ENCODE peak calls at places on chromosome 6, in seven cellular contexts. N is IMR-90, I is neuronal stem cell, W is mesendoderm, Y is H1, F is trophoblast cell, H is mesenchymal stem cell. Z is an unnamed sample.
A peak's percentile ranks its signal among the peaks of the same experiment; 100 is the strongest.

GRCh38 chr6:151161363-151161762 is 78.4 kb upstream of the AKAP12 start:
- DNase-seq in N (no peak), I (no peak), W (no peak), Y (no peak), F (peak; percentile 49), H (no peak), Z (no peak)

GRCh38 chr6:64777941-64778785 is 928.9 kb downstream of the EYS start:
- DNase-seq in N (peak; percentile 10), I (no peak), W (no peak), Y (no peak), F (peak; percentile 59), H (peak; percentile 12), Z (no peak)

GRCh38 chr6:108677357-108677756 is 116.6 kb downstream of the FOXO3 start:
- DNase-seq in N (peak; percentile 20), I (no peak), W (no peak), Y (no peak), F (no peak), H (no peak), Z (no peak)

GRCh38 chr6:148611213-148611612 is 135.6 kb upstream of the UST start:
- DNase-seq in N (no peak), I (no peak), W (no peak), Y (no peak), F (no peak), H (peak; percentile 76), Z (no peak)

GRCh38 chr6:38248500-38249234 is 391.1 kb downstream of the BTBD9 start:
- DNase-seq in N (peak; percentile 33), I (no peak), W (no peak), Y (no peak), F (no peak), H (no peak), Z (no peak)

GRCh38 chr6:168877821-168878282 is 375.8 kb downstream of the THBS2 start:
- DNase-seq in N (no peak), I (no peak), W (no peak), Y (no peak), F (peak; percentile 76), H (no peak), Z (no peak)

GRCh38 chr6:13554929-13555333 is 19.5 kb upstream of the SIRT5 start:
- DNase-seq in N (peak; percentile 13), I (no peak), W (peak; percentile 89), Y (peak; percentile 71), F (no peak), H (peak; percentile 12), Z (peak; percentile 80)

GRCh38 chr6:168615837-168616236 is 174.9 kb downstream of the SMOC2 start:
- DNase-seq in N (no peak), I (no peak), W (no peak), Y (no peak), F (no peak), H (no peak), Z (no peak)

GRCh38 chr6:98067375-98067774 is 767.0 kb upstream of the POU3F2 start:
- DNase-seq in N (no peak), I (no peak), W (peak; percentile 6), Y (no peak), F (no peak), H (no peak), Z (no peak)

GRCh38 chr6:119333063-119333609 is 16.4 kb downstream of the MAN1A1 start:
- DNase-seq in N (no peak), I (no peak), W (no peak), Y (no peak), F (no peak), H (no peak), Z (no peak)

GRCh38 chr6:9404351-9405146 is 969.2 kb upstream of the SLC35B3 start:
- DNase-seq in N (no peak), I (no peak), W (peak; percentile 17), Y (no peak), F (no peak), H (no peak), Z (no peak)

GRCh38 chr6:68559052-68559451 is 76.0 kb upstream of the ADGRB3 start:
- DNase-seq in N (no peak), I (no peak), W (peak; percentile 69), Y (no peak), F (no peak), H (no peak), Z (no peak)

GRCh38 chr6:142413111-142413510 is 111.3 kb downstream of the ADGRG6 start:
- DNase-seq in N (peak; percentile 55), I (no peak), W (no peak), Y (no peak), F (no peak), H (no peak), Z (no peak)

GRCh38 chr6:14431375-14432330 is 314.1 kb downstream of the CD83 start:
- DNase-seq in N (no peak), I (no peak), W (peak; percentile 45), Y (no peak), F (no peak), H (no peak), Z (no peak)

GRCh38 chr6:144158133-144158532 is 7.8 kb downstream of the STX11 start:
- DNase-seq in N (peak; percentile 88), I (no peak), W (peak; percentile 98), Y (no peak), F (peak; percentile 27), H (peak; percentile 42), Z (no peak)

GRCh38 chr6:110041830-110042229 is 63.7 kb downstream of the GPR6 start:
- DNase-seq in N (no peak), I (no peak), W (no peak), Y (no peak), F (no peak), H (no peak), Z (no peak)

GRCh38 chr6:157223486-157223885 is 99.8 kb downstream of the TMEM242 start:
- DNase-seq in N (no peak), I (no peak), W (no peak), Y (no peak), F (no peak), H (no peak), Z (no peak)

GRCh38 chr6:85353012-85353411 is 96.9 kb upstream of the NT5E start:
- DNase-seq in N (no peak), I (no peak), W (no peak), Y (no peak), F (no peak), H (no peak), Z (no peak)

GRCh38 chr6:169251371-169251802 is 2.3 kb downstream of the THBS2 start:
- DNase-seq in N (no peak), I (no peak), W (no peak), Y (no peak), F (no peak), H (no peak), Z (no peak)

GRCh38 chr6:137923866-137924616 is 57.0 kb downstream of the TNFAIP3 start:
- DNase-seq in N (no peak), I (no peak), W (no peak), Y (no peak), F (peak; percentile 91), H (peak; percentile 17), Z (no peak)

GRCh38 chr6:142819603-142820335 is 125.2 kb downstream of the HIVEP2 start:
- DNase-seq in N (peak; percentile 65), I (no peak), W (peak; percentile 28), Y (no peak), F (no peak), H (peak; percentile 71), Z (no peak)

GRCh38 chr6:93621400-93621799 is 202.0 kb upstream of the EPHA7 start:
- DNase-seq in N (no peak), I (no peak), W (peak; percentile 8), Y (no peak), F (no peak), H (no peak), Z (no peak)

DNA sequence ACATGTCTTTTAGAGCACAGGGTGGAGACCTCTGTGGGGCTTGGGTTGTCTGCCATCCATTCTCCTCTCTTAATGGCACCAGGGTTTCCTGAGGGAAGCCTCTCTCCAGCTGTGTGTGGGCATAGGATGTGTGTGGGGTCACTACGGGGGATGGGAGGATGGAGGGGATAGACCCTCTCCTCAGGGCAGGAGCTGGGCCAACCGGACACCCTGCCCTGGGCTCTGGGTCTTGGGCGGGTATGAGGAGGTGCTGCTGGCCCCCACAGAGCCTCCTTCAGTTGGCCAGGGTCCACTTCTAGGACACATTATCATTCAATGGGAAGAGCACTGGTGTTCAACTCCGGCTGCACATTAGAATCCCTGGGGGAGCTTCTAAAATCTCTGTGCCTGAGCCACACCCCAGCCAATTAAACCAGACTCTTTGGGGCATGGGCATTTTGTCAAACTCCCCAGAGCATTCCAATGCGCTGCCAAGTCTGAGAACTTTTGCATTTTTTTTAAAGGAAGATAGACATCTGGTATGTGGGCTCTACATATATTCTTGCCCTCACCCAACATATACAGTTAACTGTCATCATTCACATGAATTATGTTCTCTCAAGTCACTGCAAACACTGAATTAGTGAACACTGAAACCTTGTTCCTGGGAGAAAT is 38.5 kb downstream of the TRAM2 start:
- DNase-seq in N (no peak), I (no peak), W (no peak), Y (no peak), F (no peak), H (no peak), Z (no peak)
- H3K4me1 ChIP-seq in N (peaks cover 47% of the 10 kb centered on the region), I (peaks cover 3% of the 10 kb centered on the region), W (peaks cover 40% of the 10 kb centered on the region), Y (peaks cover 11% of the 10 kb centered on the region), F (peaks cover 8% of the 10 kb centered on the region), H (peaks cover 37% of the 10 kb centered on the region), Z (peaks cover 19% of the 10 kb centered on the region)

GRCh38 chr6:139316622-139317317 is 25.0 kb upstream of the TXLNB start:
- DNase-seq in N (no peak), I (no peak), W (no peak), Y (no peak), F (no peak), H (no peak), Z (no peak)
- H2BK5ac ChIP-seq in N (no peak overlapping the region), I (no peak overlapping the region), W (no peak overlapping the region), Y (no peak overlapping the region), F (no peak overlapping the region), H (no peak overlapping the region), Z (no peak overlapping the region)

DNA sequence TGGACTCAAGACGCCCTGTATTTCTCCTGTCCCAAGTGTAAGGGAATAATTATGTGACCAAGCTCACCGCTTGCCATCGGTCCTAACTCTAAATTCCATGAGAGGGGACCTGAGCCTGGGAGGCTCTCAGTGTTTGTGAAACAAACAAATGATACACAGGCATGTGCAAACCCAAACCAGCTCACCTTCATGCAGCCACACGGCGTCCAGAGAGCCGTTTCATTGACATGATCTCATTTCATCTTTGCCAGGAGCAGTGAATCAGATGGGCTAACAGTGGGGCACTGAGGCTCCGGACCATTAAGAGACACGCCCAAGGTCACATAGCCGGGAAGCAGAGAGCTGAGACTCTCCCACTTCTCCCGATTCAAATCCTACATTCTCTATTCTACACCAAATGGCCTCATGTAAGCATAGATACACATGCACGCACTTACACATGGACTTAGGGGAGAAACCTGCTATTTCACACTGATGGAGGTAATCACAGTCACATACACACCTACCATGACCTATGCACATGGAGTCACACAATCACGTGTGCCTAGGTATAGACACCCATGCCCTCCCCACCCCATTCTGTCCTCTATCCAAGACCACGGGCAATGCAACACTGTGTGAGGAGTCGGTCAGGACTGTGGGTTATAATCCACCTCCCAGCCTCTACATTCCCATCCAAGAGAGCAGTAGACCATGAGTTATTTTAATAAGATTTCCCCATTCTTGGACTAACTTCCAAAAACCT is 1.1 kb downstream of the BNIP5 start:
- DNase-seq in N (no peak), I (no peak), W (no peak), Y (no peak), F (no peak), H (no peak), Z (no peak)
- H3K18ac ChIP-seq in N (no peak overlapping the region), I (no peak overlapping the region), W (no peak overlapping the region), Y (no peak overlapping the region), F (no peak overlapping the region), H (no peak overlapping the region), Z (no peak overlapping the region)

DNA sequence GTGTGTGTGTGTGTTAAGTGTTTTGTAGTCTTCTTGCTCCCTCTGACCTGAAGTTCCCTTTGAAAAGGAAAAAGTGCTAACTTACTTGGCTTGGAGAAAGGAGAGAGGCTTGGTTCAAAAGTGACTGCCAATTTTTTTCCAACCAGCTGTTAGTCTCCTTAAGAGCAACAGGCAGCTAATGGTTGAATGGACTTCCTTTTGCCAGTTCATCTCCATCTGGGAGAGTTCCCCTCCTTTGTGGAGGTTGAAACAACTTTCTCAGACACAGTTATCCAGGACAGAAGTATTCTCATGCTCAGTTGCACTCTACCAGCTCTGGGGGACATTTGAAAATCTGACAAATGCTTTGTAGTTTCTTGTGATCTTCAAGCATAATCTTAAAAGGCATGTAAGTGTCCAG is 4.5 kb downstream of the RIPOR2 start:
- DNase-seq in N (peak; percentile 40), I (no peak), W (no peak), Y (no peak), F (no peak), H (peak; percentile 35), Z (no peak)
- H3K4me1 ChIP-seq in N (peaks cover 23% of the 10 kb centered on the region), I (peaks cover 10% of the 10 kb centered on the region), W (peaks cover 3% of the 10 kb centered on the region), Y (peaks cover 23% of the 10 kb centered on the region), F (peaks cover 8% of the 10 kb centered on the region), H (peaks cover 7% of the 10 kb centered on the region), Z (peaks cover 22% of the 10 kb centered on the region)